ENCODE peak calls at places on chromosome X, in four cellular contexts. G is CD4-positive, alpha-beta T cell; C is neural crest cell; M is HCT116. X is an unnamed sample.

GRCh38 chrX:21132686-21133393 is 241.4 kb upstream of the CNKSR2 start:
- DNase-seq in C (no peak), G (no peak), M (no peak), X (no peak)

GRCh38 chrX:10902001-10902400 is 209.1 kb upstream of the HCCS start:
- DNase-seq in M (no peak), G (no peak), C (no peak), X (no peak)

GRCh38 chrX:115503099-115503498 is 57.9 kb upstream of the PLS3 start:
- DNase-seq in G (no peak), C (no peak), M (no peak), X (no peak)

GRCh38 chrX:40628506-40628905 is 5.3 kb downstream of the MPC1L start:
- DNase-seq in G (no peak), M (no peak), C (no peak), X (no peak)

GRCh38 chrX:50812995-50813842 is 775 bp downstream of the SHROOM4 start:
- DNase-seq in C (peak), G (no peak), M (no peak), X (no peak)

GRCh38 chrX:52263417-52263816 is 78.7 kb downstream of the MAGED4 start:
- DNase-seq in G (no peak), M (no peak), C (no peak), X (no peak)

GRCh38 chrX:19446397-19446796 is 68.9 kb downstream of the MAP3K15 start:
- DNase-seq in M (no peak), G (no peak), C (no peak), X (no peak)

GRCh38 chrX:50075630-50076349 is 125.0 kb downstream of the AKAP4 start:
- DNase-seq in C (no peak), M (no peak), G (no peak), X (no peak)

GRCh38 chrX:149060921-149061320 is 444.2 kb downstream of the IDS start:
- DNase-seq in M (no peak), G (no peak), C (no peak), X (no peak)

GRCh38 chrX:104270212-104270611 is 15.5 kb upstream of the ESX1 start:
- DNase-seq in M (no peak), C (no peak), G (no peak), X (no peak)

GRCh38 chrX:153606503-153606902 is 7.6 kb upstream of the CCNQ start:
- DNase-seq in C (no peak), M (no peak), G (no peak), X (no peak)

GRCh38 chrX:101415180-101416130 is 7.4 kb downstream of the HNRNPH2 start:
- DNase-seq in G (no peak), C (peak), M (no peak), X (no peak)

GRCh38 chrX:41386222-41386990 is 52.4 kb downstream of the DDX3X start:
- DNase-seq in M (no peak), C (no peak), G (no peak), X (no peak)

GRCh38 chrX:141642979-141643378 is 53.5 kb downstream of the SPANXA2 start:
- DNase-seq in M (no peak), G (no peak), C (no peak), X (no peak)

DNA sequence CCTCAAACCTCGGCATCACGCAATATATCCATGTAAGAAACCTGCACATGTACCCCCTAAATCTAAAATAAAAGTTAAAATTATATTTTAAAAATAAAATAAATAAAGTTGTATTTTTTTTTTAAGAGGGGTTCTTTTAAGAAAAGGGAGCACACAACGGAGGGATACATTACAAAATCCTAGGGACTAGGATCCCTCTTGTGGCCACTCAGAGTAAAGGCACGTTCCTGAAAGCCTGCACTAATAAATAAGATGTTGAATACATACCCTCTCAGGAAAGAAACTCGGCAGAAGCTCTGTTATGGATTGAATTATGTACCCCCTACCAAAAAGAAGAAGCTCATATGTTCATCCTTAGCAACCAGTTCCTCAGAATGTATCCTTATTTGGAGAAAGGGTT is 50.9 kb upstream of the PRDX4 start:
- DNase-seq in C (no peak), G (no peak), M (no peak), X (no peak)
- TF ChIP-seq CTCF in C (peak), G (peak), M (peak), X (peak)

DNA sequence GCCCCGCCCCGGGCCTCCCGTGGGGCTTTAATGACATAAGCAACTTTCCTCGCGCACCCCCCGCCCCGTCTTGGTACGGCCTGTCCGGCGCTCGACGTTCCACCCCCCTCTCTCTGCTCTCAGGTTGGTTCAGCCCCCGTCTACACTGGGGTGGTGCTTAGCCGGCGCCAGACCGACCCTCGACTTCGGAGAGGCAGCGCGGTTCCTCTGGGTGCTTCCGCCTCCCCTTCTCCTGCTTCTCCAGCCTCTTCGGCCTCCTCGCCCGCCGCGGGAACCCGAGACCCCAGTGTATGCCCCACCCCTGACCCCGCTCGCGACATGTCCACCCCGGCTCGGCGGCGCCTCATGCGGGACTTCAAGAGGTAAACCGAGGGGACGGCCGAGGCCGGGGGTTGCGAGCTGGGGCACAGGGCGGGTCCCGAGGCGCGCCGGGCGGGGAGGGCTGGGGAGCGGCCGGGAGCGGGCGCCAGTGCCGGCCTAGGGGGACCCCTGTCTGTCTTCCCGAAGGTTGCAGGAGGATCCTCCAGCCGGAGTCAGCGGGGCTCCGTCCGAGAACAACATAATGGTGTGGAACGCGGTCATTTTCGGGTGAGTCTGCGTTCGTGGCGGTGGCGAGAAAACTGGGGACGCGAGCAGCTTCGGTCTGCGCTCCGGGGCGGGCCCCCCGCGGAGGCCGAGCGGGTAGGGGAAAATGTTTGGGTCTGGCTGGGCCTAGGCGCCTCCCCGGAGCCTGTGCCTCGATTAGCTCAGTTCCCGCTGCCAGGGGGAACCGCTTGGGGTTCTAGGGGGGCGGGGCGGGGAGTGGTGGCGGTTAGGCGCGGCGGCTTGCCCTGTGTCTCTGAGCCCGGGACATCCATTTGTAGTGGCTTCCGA is at the start of gene UBE2A:
- DNase-seq in G (peak), C (peak), M (peak), X (peak)
- TF ChIP-seq CTCF in G (no peak), C (peak), M (peak), X (no peak)

GRCh38 chrX:54043696-54044125 is 562 bp downstream of the PHF8 start:
- DNase-seq in M (no peak), G (peak), C (no peak), X (no peak)

GRCh38 chrX:54043084-54043483 is 1.2 kb downstream of the PHF8 start:
- DNase-seq in G (no peak), C (no peak), M (no peak), X (no peak)

GRCh38 chrX:54044877-54045328 is 630 bp upstream of the PHF8 start:
- DNase-seq in C (no peak), M (no peak), G (no peak), X (no peak)

GRCh38 chrX:54044126-54044876 is at the start of gene PHF8:
- DNase-seq in G (peak), M (peak), C (peak), X (no peak)

GRCh38 chrX:54042609-54043010 is 1.7 kb downstream of the PHF8 start:
- DNase-seq in G (peak), C (peak), M (peak), X (no peak)
- TF ChIP-seq CTCF in G (no peak), C (peak), M (no peak), X (peak)

GRCh38 chrX:131762802-131763234 is 218.9 kb downstream of the OR13H1 start:
- DNase-seq in G (peak), M (no peak), C (no peak), X (no peak)
- TF ChIP-seq CTCF in G (no peak), M (no peak), C (no peak), X (no peak)

GRCh38 chrX:109709129-109709631 is 23.9 kb downstream of the ACSL4 start:
- DNase-seq in M (peak), C (no peak), G (no peak), X (no peak)
- TF ChIP-seq CTCF in M (no peak), C (no peak), G (no peak), X (no peak)

X was measured in D721Med.